ENCODE peak calls at places on chromosomes 12 and 14, in seven cellular contexts. One of them, this sample, is unnamed.

GRCh38 chr14:75928587-75929230 is 53.1 kb downstream of the TGFB3 start:
- DNase-seq in Caco-2: no peak
- DNase-seq in AG04450: no peak
- DNase-seq in germinal center: no peak
- DNase-seq in bronchial epithelial cell: no peak
- DNase-seq in left ventricle myocardium superior: no peak
- DNase-seq in pancreas: no peak
- DNase-seq in this sample: no peak

GRCh38 chr14:94768521-94769412 is 1.1 kb downstream of the GSC start:
- DNase-seq in Caco-2: no peak
- DNase-seq in AG04450: no peak
- DNase-seq in germinal center: no peak
- DNase-seq in bronchial epithelial cell: no peak
- DNase-seq in left ventricle myocardium superior: peak
- DNase-seq in pancreas: peak
- DNase-seq in this sample: no peak

GRCh38 chr12:70824511-70824910 is 96.0 kb downstream of the PTPRR start:
- DNase-seq in Caco-2: peak
- DNase-seq in AG04450: no peak
- DNase-seq in germinal center: no peak
- DNase-seq in bronchial epithelial cell: no peak
- DNase-seq in left ventricle myocardium superior: no peak
- DNase-seq in pancreas: no peak
- DNase-seq in this sample: no peak

GRCh38 chr12:131035268-131035681 is 81.6 kb downstream of the ADGRD1 start:
- DNase-seq in Caco-2: no peak
- DNase-seq in AG04450: no peak
- DNase-seq in germinal center: peak
- DNase-seq in bronchial epithelial cell: peak
- DNase-seq in left ventricle myocardium superior: no peak
- DNase-seq in pancreas: no peak
- DNase-seq in this sample: no peak

GRCh38 chr12:54360717-54361456 is 3.4 kb downstream of the GPR84 start:
- DNase-seq in Caco-2: peak
- DNase-seq in AG04450: no peak
- DNase-seq in germinal center: peak
- DNase-seq in bronchial epithelial cell: peak
- DNase-seq in left ventricle myocardium superior: peak
- DNase-seq in pancreas: peak
- DNase-seq in this sample: peak

GRCh38 chr12:127054531-127054930 is 1212.4 kb upstream of the TMEM132C start:
- DNase-seq in Caco-2: no peak
- DNase-seq in AG04450: no peak
- DNase-seq in germinal center: no peak
- DNase-seq in bronchial epithelial cell: no peak
- DNase-seq in left ventricle myocardium superior: no peak
- DNase-seq in pancreas: no peak
- DNase-seq in this sample: no peak

GRCh38 chr14:55025948-55026347 is 951 bp downstream of the WDHD1 start:
- DNase-seq in Caco-2: no peak
- DNase-seq in AG04450: no peak
- DNase-seq in germinal center: no peak
- DNase-seq in bronchial epithelial cell: no peak
- DNase-seq in left ventricle myocardium superior: no peak
- DNase-seq in pancreas: no peak
- DNase-seq in this sample: no peak

GRCh38 chr14:21703357-21704339 is 30.0 kb upstream of the OR4E1 start:
- DNase-seq in Caco-2: no peak
- DNase-seq in AG04450: no peak
- DNase-seq in germinal center: peak
- DNase-seq in bronchial epithelial cell: no peak
- DNase-seq in left ventricle myocardium superior: no peak
- DNase-seq in pancreas: no peak
- DNase-seq in this sample: no peak

GRCh38 chr12:15278816-15279658 is 43.3 kb upstream of the PTPRO start:
- DNase-seq in Caco-2: no peak
- DNase-seq in AG04450: no peak
- DNase-seq in germinal center: no peak
- DNase-seq in bronchial epithelial cell: peak
- DNase-seq in left ventricle myocardium superior: peak
- DNase-seq in pancreas: peak
- DNase-seq in this sample: no peak

GRCh38 chr12:132783917-132784531 is 22.4 kb upstream of the ANKLE2 start:
- DNase-seq in Caco-2: no peak
- DNase-seq in AG04450: no peak
- DNase-seq in germinal center: no peak
- DNase-seq in bronchial epithelial cell: no peak
- DNase-seq in left ventricle myocardium superior: no peak
- DNase-seq in pancreas: no peak
- DNase-seq in this sample: no peak

GRCh38 chr14:50045039-50045711 is 71.2 kb downstream of the VCPKMT start:
- DNase-seq in Caco-2: peak
- DNase-seq in AG04450: peak
- DNase-seq in germinal center: peak
- DNase-seq in bronchial epithelial cell: peak
- DNase-seq in left ventricle myocardium superior: peak
- DNase-seq in pancreas: peak
- DNase-seq in this sample: peak

GRCh38 chr12:68231229-68231628 is 5.6 kb upstream of the IL26 start:
- DNase-seq in Caco-2: no peak
- DNase-seq in AG04450: no peak
- DNase-seq in germinal center: no peak
- DNase-seq in bronchial epithelial cell: no peak
- DNase-seq in left ventricle myocardium superior: no peak
- DNase-seq in pancreas: no peak
- DNase-seq in this sample: no peak

GRCh38 chr14:90368946-90369721 is 27.7 kb upstream of the CALM1 start:
- DNase-seq in Caco-2: peak
- DNase-seq in AG04450: no peak
- DNase-seq in germinal center: no peak
- DNase-seq in bronchial epithelial cell: peak
- DNase-seq in left ventricle myocardium superior: no peak
- DNase-seq in pancreas: no peak
- DNase-seq in this sample: no peak

GRCh38 chr14:33675415-33676130 is 275.3 kb downstream of the EGLN3 start:
- DNase-seq in Caco-2: no peak
- DNase-seq in AG04450: no peak
- DNase-seq in germinal center: no peak
- DNase-seq in bronchial epithelial cell: no peak
- DNase-seq in left ventricle myocardium superior: no peak
- DNase-seq in pancreas: no peak
- DNase-seq in this sample: no peak

GRCh38 chr12:116539361-116539771 is 19.8 kb upstream of the MAP1LC3B2 start:
- DNase-seq in Caco-2: no peak
- DNase-seq in AG04450: no peak
- DNase-seq in germinal center: no peak
- DNase-seq in bronchial epithelial cell: peak
- DNase-seq in left ventricle myocardium superior: no peak
- DNase-seq in pancreas: no peak
- DNase-seq in this sample: no peak

GRCh38 chr12:108646597-108647190 is 13.0 kb upstream of the SELPLG start:
- DNase-seq in Caco-2: no peak
- DNase-seq in AG04450: no peak
- DNase-seq in germinal center: no peak
- DNase-seq in bronchial epithelial cell: no peak
- DNase-seq in left ventricle myocardium superior: no peak
- DNase-seq in pancreas: no peak
- DNase-seq in this sample: no peak

GRCh38 chr12:49089831-49090773 is 4.5 kb downstream of the DHH start:
- DNase-seq in Caco-2: no peak
- DNase-seq in AG04450: no peak
- DNase-seq in germinal center: peak
- DNase-seq in bronchial epithelial cell: no peak
- DNase-seq in left ventricle myocardium superior: peak
- DNase-seq in pancreas: peak
- DNase-seq in this sample: peak

GRCh38 chr12:121524196-121524930 is 56.5 kb downstream of the KDM2B start:
- DNase-seq in Caco-2: no peak
- DNase-seq in AG04450: no peak
- DNase-seq in germinal center: no peak
- DNase-seq in bronchial epithelial cell: no peak
- DNase-seq in left ventricle myocardium superior: no peak
- DNase-seq in pancreas: no peak
- DNase-seq in this sample: no peak

GRCh38 chr12:122226366-122227222 is 742 bp upstream of the DIABLO start:
- DNase-seq in Caco-2: no peak
- DNase-seq in AG04450: no peak
- DNase-seq in germinal center: no peak
- DNase-seq in bronchial epithelial cell: no peak
- DNase-seq in left ventricle myocardium superior: no peak
- DNase-seq in pancreas: no peak
- DNase-seq in this sample: no peak

GRCh38 chr12:50934981-50935807 is 17.1 kb upstream of the HIGD1C start:
- DNase-seq in Caco-2: no peak
- DNase-seq in AG04450: peak
- DNase-seq in germinal center: no peak
- DNase-seq in bronchial epithelial cell: peak
- DNase-seq in left ventricle myocardium superior: no peak
- DNase-seq in pancreas: no peak
- DNase-seq in this sample: no peak

GRCh38 chr12:47349770-47350408 is 270.1 kb upstream of the AMIGO2 start:
- DNase-seq in Caco-2: no peak
- DNase-seq in AG04450: no peak
- DNase-seq in germinal center: no peak
- DNase-seq in bronchial epithelial cell: peak
- DNase-seq in left ventricle myocardium superior: no peak
- DNase-seq in pancreas: no peak
- DNase-seq in this sample: no peak

GRCh38 chr14:66473223-66473622 is 12.9 kb upstream of the CCDC196 start:
- DNase-seq in Caco-2: no peak
- DNase-seq in AG04450: no peak
- DNase-seq in germinal center: no peak
- DNase-seq in bronchial epithelial cell: no peak
- DNase-seq in left ventricle myocardium superior: no peak
- DNase-seq in pancreas: no peak
- DNase-seq in this sample: no peak

GRCh38 chr14:106185837-106186233 is 659.5 kb downstream of the TMEM121 start:
- DNase-seq in Caco-2: no peak
- DNase-seq in AG04450: no peak
- DNase-seq in germinal center: peak
- DNase-seq in bronchial epithelial cell: no peak
- DNase-seq in left ventricle myocardium superior: no peak
- DNase-seq in pancreas: no peak
- DNase-seq in this sample: peak

GRCh38 chr12:92020983-92021664 is 124.5 kb downstream of the BTG1 start:
- DNase-seq in Caco-2: no peak
- DNase-seq in AG04450: no peak
- DNase-seq in germinal center: no peak
- DNase-seq in bronchial epithelial cell: no peak
- DNase-seq in left ventricle myocardium superior: no peak
- DNase-seq in pancreas: no peak
- DNase-seq in this sample: no peak

GRCh38 chr14:24858684-24859083 is 191.3 kb downstream of the STXBP6 start:
- DNase-seq in Caco-2: no peak
- DNase-seq in AG04450: no peak
- DNase-seq in germinal center: no peak
- DNase-seq in bronchial epithelial cell: no peak
- DNase-seq in left ventricle myocardium superior: no peak
- DNase-seq in pancreas: no peak
- DNase-seq in this sample: no peak

GRCh38 chr12:124847675-124848074 is 16.0 kb downstream of the SCARB1 start:
- DNase-seq in Caco-2: no peak
- DNase-seq in AG04450: no peak
- DNase-seq in germinal center: no peak
- DNase-seq in bronchial epithelial cell: no peak
- DNase-seq in left ventricle myocardium superior: no peak
- DNase-seq in pancreas: no peak
- DNase-seq in this sample: no peak

GRCh38 chr12:13368431-13368830 is 171.9 kb downstream of the EMP1 start:
- DNase-seq in Caco-2: no peak
- DNase-seq in AG04450: no peak
- DNase-seq in germinal center: no peak
- DNase-seq in bronchial epithelial cell: no peak
- DNase-seq in left ventricle myocardium superior: no peak
- DNase-seq in pancreas: no peak
- DNase-seq in this sample: no peak

GRCh38 chr12:47837190-47838171 is 17.8 kb upstream of the HDAC7 start:
- DNase-seq in Caco-2: peak
- DNase-seq in AG04450: no peak
- DNase-seq in germinal center: peak
- DNase-seq in bronchial epithelial cell: peak
- DNase-seq in left ventricle myocardium superior: peak
- DNase-seq in pancreas: peak
- DNase-seq in this sample: peak

GRCh38 chr14:99736600-99737371 is 52.7 kb downstream of the CYP46A1 start:
- DNase-seq in Caco-2: no peak
- DNase-seq in AG04450: no peak
- DNase-seq in germinal center: no peak
- DNase-seq in bronchial epithelial cell: no peak
- DNase-seq in left ventricle myocardium superior: peak
- DNase-seq in pancreas: peak
- DNase-seq in this sample: no peak

GRCh38 chr14:69288001-69288771 is 28.2 kb downstream of the GALNT16 start:
- DNase-seq in Caco-2: no peak
- DNase-seq in AG04450: peak
- DNase-seq in germinal center: no peak
- DNase-seq in bronchial epithelial cell: no peak
- DNase-seq in left ventricle myocardium superior: peak
- DNase-seq in pancreas: no peak
- DNase-seq in this sample: no peak

GRCh38 chr12:48002773-48003218 is 1.5 kb downstream of the COL2A1 start:
- DNase-seq in Caco-2: peak
- DNase-seq in AG04450: no peak
- DNase-seq in germinal center: no peak
- DNase-seq in bronchial epithelial cell: peak
- DNase-seq in left ventricle myocardium superior: peak
- DNase-seq in pancreas: peak
- DNase-seq in this sample: no peak

GRCh38 chr14:21098892-21099595 is 589 bp upstream of the ZNF219 start:
- DNase-seq in Caco-2: no peak
- DNase-seq in AG04450: no peak
- DNase-seq in germinal center: no peak
- DNase-seq in bronchial epithelial cell: no peak
- DNase-seq in left ventricle myocardium superior: no peak
- DNase-seq in pancreas: no peak
- DNase-seq in this sample: no peak

GRCh38 chr12:106269150-106269771 is 21.4 kb upstream of the CKAP4 start:
- DNase-seq in Caco-2: no peak
- DNase-seq in AG04450: no peak
- DNase-seq in germinal center: no peak
- DNase-seq in bronchial epithelial cell: no peak
- DNase-seq in left ventricle myocardium superior: no peak
- DNase-seq in pancreas: no peak
- DNase-seq in this sample: no peak

GRCh38 chr14:67623114-67623513 is 3.4 kb downstream of the ARG2 start:
- DNase-seq in Caco-2: no peak
- DNase-seq in AG04450: no peak
- DNase-seq in germinal center: no peak
- DNase-seq in bronchial epithelial cell: peak
- DNase-seq in left ventricle myocardium superior: no peak
- DNase-seq in pancreas: no peak
- DNase-seq in this sample: peak

GRCh38 chr12:80268924-80269749 is 169.8 kb downstream of the OTOGL start:
- DNase-seq in Caco-2: no peak
- DNase-seq in AG04450: peak
- DNase-seq in germinal center: no peak
- DNase-seq in bronchial epithelial cell: peak
- DNase-seq in left ventricle myocardium superior: no peak
- DNase-seq in pancreas: no peak
- DNase-seq in this sample: no peak

This sample was measured in DND-41.